ENCODE peak calls at places on chromosomes 11 and 22, in four cellular contexts. T, E, A and O are unnamed samples.

GRCh38 chr11:102468636-102469195 is 16.2 kb upstream of the TMEM123 start:
- DNase-seq in A (no peak), E (no peak), T (no peak), O (peak)

GRCh38 chr22:37354271-37355069 is 72.2 kb downstream of the CYTH4 start:
- DNase-seq in T (no peak), E (no peak), A (no peak), O (no peak)

GRCh38 chr11:79092791-79093313 is 348.0 kb downstream of the TENM4 start:
- DNase-seq in A (no peak), E (peak), T (no peak), O (peak)

GRCh38 chr22:31692186-31692886 is 30.3 kb upstream of the PISD start:
- DNase-seq in E (peak), T (no peak), A (no peak), O (no peak)

GRCh38 chr22:46078241-46079092 is 71.9 kb upstream of the PPARA start:
- DNase-seq in E (no peak), T (no peak), A (no peak), O (no peak)

GRCh38 chr22:41596776-41597634 is 7.4 kb upstream of the PMM1 start:
- DNase-seq in E (peak), A (peak), T (peak), O (peak)

GRCh38 chr11:36069576-36070214 is 125.8 kb downstream of the LDLRAD3 start:
- DNase-seq in E (no peak), A (peak), T (peak), O (peak)

GRCh38 chr11:29296680-29297079 is 720.1 kb downstream of the KCNA4 start:
- DNase-seq in E (no peak), T (no peak), A (no peak), O (no peak)

GRCh38 chr11:64736654-64737053 is 7.3 kb downstream of the RASGRP2 start:
- DNase-seq in A (no peak), T (no peak), E (no peak), O (no peak)

GRCh38 chr11:109554951-109555350 is 133.0 kb downstream of the C11orf87 start:
- DNase-seq in A (no peak), T (no peak), E (no peak), O (no peak)

GRCh38 chr11:73645972-73646631 is at the start of gene PLEKHB1:
- DNase-seq in A (peak), E (no peak), T (peak), O (peak)

GRCh38 chr22:32999039-32999861 is 58.9 kb downstream of the SYN3 start:
- DNase-seq in A (no peak), T (no peak), E (no peak), O (no peak)

GRCh38 chr11:61160487-61161189 is 588 bp downstream of the VPS37C start:
- DNase-seq in E (no peak), T (no peak), A (no peak), O (peak)

GRCh38 chr11:111674941-111675340 is 72.7 kb downstream of the SIK2 start:
- DNase-seq in T (no peak), A (no peak), E (peak), O (no peak)

GRCh38 chr11:60831143-60831500 is 10.8 kb upstream of the CCDC86 start:
- DNase-seq in T (peak), E (peak), A (peak), O (peak)

GRCh38 chr22:19610518-19611253 is 86.5 kb upstream of the CLDN5 start:
- DNase-seq in E (no peak), T (peak), A (no peak), O (no peak)

GRCh38 chr22:50086526-50086925 is 1.3 kb upstream of the MLC1 start:
- DNase-seq in T (no peak), E (peak), A (no peak), O (no peak)

GRCh38 chr11:86138958-86139357 is 70.1 kb upstream of the PICALM start:
- DNase-seq in E (no peak), A (no peak), T (no peak), O (no peak)

GRCh38 chr11:69283446-69283845 is 10.5 kb upstream of the MYEOV start:
- DNase-seq in A (no peak), T (no peak), E (no peak), O (peak)

GRCh38 chr11:77073328-77074001 is 6.7 kb downstream of the CAPN5 start:
- DNase-seq in T (peak), E (peak), A (no peak), O (no peak)

GRCh38 chr22:28907311-28908008 is 24.1 kb downstream of the ZNRF3 start:
- DNase-seq in A (no peak), E (peak), T (no peak), O (no peak)

GRCh38 chr11:762421-763072 is 14.7 kb downstream of the GATD1 start:
- DNase-seq in T (peak), A (no peak), E (peak), O (peak)

GRCh38 chr11:56698795-56699194 is at the start of gene OR9G1:
- DNase-seq in E (no peak), A (no peak), T (no peak), O (no peak)

GRCh38 chr11:114082415-114082748 is 22.9 kb downstream of the ZBTB16 start:
- DNase-seq in A (no peak), E (no peak), T (no peak), O (no peak)

GRCh38 chr22:19111584-19111983 is 10.6 kb downstream of the DGCR2 start:
- DNase-seq in A (no peak), E (no peak), T (no peak), O (no peak)

GRCh38 chr11:102196816-102197215 is 86.6 kb downstream of the YAP1 start:
- DNase-seq in T (no peak), E (peak), A (no peak), O (no peak)

GRCh38 chr22:42683599-42684283 is 34.5 kb upstream of the CYB5R3 start:
- DNase-seq in A (no peak), T (no peak), E (no peak), O (no peak)

DNA sequence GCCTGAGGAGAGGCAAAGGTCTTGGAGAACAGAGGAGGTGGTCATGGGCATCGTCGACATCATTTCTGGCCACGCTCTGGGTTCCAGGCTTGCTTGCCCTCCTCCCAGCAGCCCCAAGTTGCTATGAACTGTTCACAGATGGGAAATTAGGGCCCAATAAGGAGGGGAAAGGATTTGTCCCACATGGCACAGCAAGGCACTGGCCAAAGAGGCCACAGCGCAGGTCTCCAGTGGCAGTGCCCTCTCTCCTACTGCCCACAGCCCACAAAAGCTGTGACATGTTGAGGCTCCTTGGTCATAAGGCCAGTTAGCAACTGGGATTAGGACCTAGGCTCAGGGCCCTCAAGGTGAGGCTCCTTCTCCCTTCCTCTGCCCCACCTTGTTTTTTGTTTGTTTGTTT is 1.6 kb upstream of the PEX16 start:
- DNase-seq in T (no peak), A (no peak), E (no peak), O (no peak)
- H2AK5ac ChIP-seq in T (no peak), A (peak), E (no peak), O (no peak)

GRCh38 chr11:115317428-115318185 is 186.6 kb downstream of the CADM1 start:
- DNase-seq in E (peak), T (no peak), A (no peak), O (peak)

GRCh38 chr11:115313224-115313838 is 190.9 kb downstream of the CADM1 start:
- DNase-seq in A (no peak), E (no peak), T (no peak), O (no peak)

GRCh38 chr11:115314330-115314729 is 189.9 kb downstream of the CADM1 start:
- DNase-seq in A (no peak), E (peak), T (no peak), O (no peak)

GRCh38 chr11:115311949-115312348 is 192.3 kb downstream of the CADM1 start:
- DNase-seq in E (no peak), A (no peak), T (no peak), O (no peak)

GRCh38 chr11:115316682-115317081 is 187.5 kb downstream of the CADM1 start:
- DNase-seq in T (no peak), E (no peak), A (no peak), O (no peak)
- H2AK5ac ChIP-seq in T (no peak), E (no peak), A (no peak), O (no peak)

DNA sequence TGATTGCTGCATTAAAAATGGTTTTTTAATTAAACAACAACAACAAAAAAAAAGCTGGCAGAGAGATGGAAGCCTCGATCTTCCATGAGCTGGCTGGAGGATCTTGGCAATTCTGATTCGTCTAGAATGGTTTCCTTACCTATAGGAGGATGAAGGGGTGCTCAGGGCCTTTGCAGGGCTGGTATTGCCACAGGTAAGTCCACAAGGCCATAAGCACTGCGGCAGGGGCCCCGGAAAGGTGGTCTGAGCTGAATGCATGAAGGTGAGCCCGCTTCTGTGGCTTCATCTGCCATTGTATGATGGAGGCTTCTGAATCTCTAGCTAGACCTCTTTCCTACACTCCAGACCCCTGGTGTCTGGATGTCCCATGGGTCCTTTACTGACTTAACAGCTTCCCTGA is 101.5 kb downstream of the TSPAN18 start:
- DNase-seq in A (no peak), T (no peak), E (no peak), O (no peak)
- H2AK5ac ChIP-seq in A (peak), T (no peak), E (no peak), O (no peak)

GRCh38 chr22:48357961-48358360 is 1469.7 kb downstream of the BRD1 start:
- DNase-seq in A (no peak), E (no peak), T (no peak), O (no peak)

GRCh38 chr22:48362736-48363404 is 1464.8 kb downstream of the BRD1 start:
- DNase-seq in A (no peak), T (no peak), E (no peak), O (no peak)

GRCh38 chr22:48359613-48359965 is 1468.1 kb downstream of the BRD1 start:
- DNase-seq in E (no peak), A (no peak), T (no peak), O (no peak)

GRCh38 chr22:48358886-48359612 is 1468.6 kb downstream of the BRD1 start:
- DNase-seq in T (no peak), E (no peak), A (no peak), O (no peak)

DNA sequence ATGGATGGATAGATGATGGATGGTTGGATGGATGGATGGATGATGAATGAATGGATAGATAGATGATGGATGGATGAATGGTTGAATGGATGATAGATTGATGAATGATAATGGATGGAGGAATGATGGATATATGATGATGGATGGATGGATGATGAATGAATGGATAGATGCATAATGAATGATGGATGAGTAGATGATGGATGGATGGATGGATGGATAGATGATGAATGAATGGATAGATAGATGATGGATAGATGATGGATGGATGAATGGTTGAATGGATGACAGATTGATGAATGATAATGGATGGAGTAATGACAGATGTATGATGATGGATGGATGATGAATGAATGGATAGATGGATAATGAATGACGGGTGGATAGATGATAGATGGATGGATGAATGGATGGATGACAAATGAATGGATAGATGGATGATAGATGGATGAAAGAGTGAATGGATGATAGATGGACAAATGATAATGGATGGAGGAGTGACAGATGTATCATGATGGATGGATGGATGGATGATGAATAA is 1466.5 kb downstream of the BRD1 start:
- DNase-seq in E (no peak), A (no peak), T (no peak), O (no peak)
- H2AK5ac ChIP-seq in E (no peak), A (no peak), T (no peak), O (no peak)

DNA sequence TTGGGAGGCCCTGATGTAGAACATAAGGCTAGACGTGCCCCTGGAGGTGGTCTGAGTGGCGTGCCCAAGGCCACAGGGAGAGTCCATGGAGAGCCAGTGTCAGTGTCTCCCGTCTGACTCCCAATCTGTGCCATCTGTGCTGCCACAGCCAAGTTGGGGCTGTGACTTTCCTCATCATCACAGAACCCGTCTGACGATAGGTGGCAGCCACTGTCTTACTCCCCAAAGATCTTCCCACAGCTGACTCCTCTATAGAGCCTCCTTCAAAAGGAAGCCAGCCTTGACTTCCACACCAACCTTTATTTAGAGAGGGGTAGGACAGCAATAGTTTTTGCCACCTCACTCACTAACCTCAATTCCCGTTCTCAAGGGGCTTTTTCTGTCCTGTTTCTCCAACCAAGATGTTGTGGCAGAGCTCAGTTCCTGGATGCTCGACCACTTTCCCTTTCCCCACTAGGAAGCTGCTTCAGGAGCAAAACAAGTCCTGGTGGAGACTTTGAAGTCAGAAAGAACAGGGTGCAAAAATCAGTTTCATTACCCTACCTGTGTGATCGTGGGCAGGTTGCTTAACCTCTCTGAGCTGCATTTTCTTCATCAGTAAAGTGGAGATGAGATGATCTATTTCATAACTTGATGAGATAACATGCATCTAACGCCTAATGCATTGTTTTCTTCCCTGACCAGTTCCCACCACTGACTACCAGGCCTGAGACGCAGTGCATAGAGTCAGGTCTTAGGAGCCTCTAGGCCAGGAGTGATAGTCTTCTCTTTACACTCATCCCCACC is 470.2 kb downstream of the SOX6 start:
- DNase-seq in T (no peak), A (no peak), E (no peak), O (no peak)
- H2AK5ac ChIP-seq in T (no peak), A (peak), E (peak), O (no peak)